ENCODE peak calls at places on chromosomes 5 and 9, in six cellular contexts. One of them, this sample, is unnamed.

GRCh38 chr5:6435356-6435755 is 13.3 kb upstream of the UBE2QL1 start:
- DNase-seq in GM23338: peak
- DNase-seq in stomach: no peak
- DNase-seq in H9: peak
- DNase-seq in tibial nerve: no peak
- DNase-seq in HFF-Myc: no peak
- DNase-seq in this sample: no peak

GRCh38 chr9:72575673-72576072 is 54.3 kb downstream of the TMC1 start:
- DNase-seq in GM23338: no peak
- DNase-seq in stomach: no peak
- DNase-seq in H9: no peak
- DNase-seq in tibial nerve: no peak
- DNase-seq in HFF-Myc: no peak
- DNase-seq in this sample: no peak

GRCh38 chr9:1233568-1233967 is 183.4 kb downstream of the DMRT2 start:
- DNase-seq in GM23338: no peak
- DNase-seq in stomach: no peak
- DNase-seq in H9: no peak
- DNase-seq in tibial nerve: peak
- DNase-seq in HFF-Myc: no peak
- DNase-seq in this sample: no peak

GRCh38 chr5:107669543-107670027 is 1.2 kb downstream of the EFNA5 start:
- DNase-seq in GM23338: peak
- DNase-seq in stomach: peak
- DNase-seq in H9: peak
- DNase-seq in tibial nerve: no peak
- DNase-seq in HFF-Myc: no peak
- DNase-seq in this sample: peak

GRCh38 chr9:131397100-131397790 is 3.4 kb downstream of the PRRC2B start:
- DNase-seq in GM23338: peak
- DNase-seq in stomach: peak
- DNase-seq in H9: peak
- DNase-seq in tibial nerve: no peak
- DNase-seq in HFF-Myc: no peak
- DNase-seq in this sample: no peak

GRCh38 chr5:174338204-174339010 is 292.9 kb downstream of the NSG2 start:
- DNase-seq in GM23338: no peak
- DNase-seq in stomach: no peak
- DNase-seq in H9: no peak
- DNase-seq in tibial nerve: no peak
- DNase-seq in HFF-Myc: no peak
- DNase-seq in this sample: no peak

GRCh38 chr5:148438911-148439310 is 55.2 kb downstream of the FBXO38 start:
- DNase-seq in GM23338: no peak
- DNase-seq in stomach: no peak
- DNase-seq in H9: no peak
- DNase-seq in tibial nerve: no peak
- DNase-seq in HFF-Myc: no peak
- DNase-seq in this sample: no peak

GRCh38 chr5:180639743-180640300 is 9.6 kb downstream of the FLT4 start:
- DNase-seq in GM23338: no peak
- DNase-seq in stomach: no peak
- DNase-seq in H9: peak
- DNase-seq in tibial nerve: no peak
- DNase-seq in HFF-Myc: no peak
- DNase-seq in this sample: no peak

GRCh38 chr9:89890326-89890980 is 285.6 kb downstream of the GADD45G start:
- DNase-seq in GM23338: no peak
- DNase-seq in stomach: no peak
- DNase-seq in H9: peak
- DNase-seq in tibial nerve: no peak
- DNase-seq in HFF-Myc: no peak
- DNase-seq in this sample: peak

GRCh38 chr9:7879551-7880245 is 80.1 kb upstream of the DMAC1 start:
- DNase-seq in GM23338: peak
- DNase-seq in stomach: no peak
- DNase-seq in H9: peak
- DNase-seq in tibial nerve: no peak
- DNase-seq in HFF-Myc: no peak
- DNase-seq in this sample: no peak

GRCh38 chr5:95543017-95543705 is 11.6 kb downstream of the SKIC3 start:
- DNase-seq in GM23338: no peak
- DNase-seq in stomach: no peak
- DNase-seq in H9: no peak
- DNase-seq in tibial nerve: no peak
- DNase-seq in HFF-Myc: no peak
- DNase-seq in this sample: no peak

GRCh38 chr9:18969095-18969494 is 63.9 kb downstream of the SAXO1 start:
- DNase-seq in GM23338: no peak
- DNase-seq in stomach: no peak
- DNase-seq in H9: no peak
- DNase-seq in tibial nerve: no peak
- DNase-seq in HFF-Myc: no peak
- DNase-seq in this sample: no peak

GRCh38 chr5:34474573-34475021 is 181.5 kb upstream of the RAI14 start:
- DNase-seq in GM23338: peak
- DNase-seq in stomach: no peak
- DNase-seq in H9: peak
- DNase-seq in tibial nerve: peak
- DNase-seq in HFF-Myc: no peak
- DNase-seq in this sample: no peak

GRCh38 chr5:121429761-121430160 is 421.9 kb upstream of the FTMT start:
- DNase-seq in GM23338: no peak
- DNase-seq in stomach: no peak
- DNase-seq in H9: no peak
- DNase-seq in tibial nerve: no peak
- DNase-seq in HFF-Myc: no peak
- DNase-seq in this sample: no peak

GRCh38 chr5:149452665-149453617 is 73.8 kb upstream of the IL17B start:
- DNase-seq in GM23338: peak
- DNase-seq in stomach: no peak
- DNase-seq in H9: peak
- DNase-seq in tibial nerve: no peak
- DNase-seq in HFF-Myc: no peak
- DNase-seq in this sample: peak

GRCh38 chr5:27706832-27707231 is 668.4 kb upstream of the CDH9 start:
- DNase-seq in GM23338: no peak
- DNase-seq in stomach: no peak
- DNase-seq in H9: no peak
- DNase-seq in tibial nerve: no peak
- DNase-seq in HFF-Myc: no peak
- DNase-seq in this sample: no peak

GRCh38 chr9:108673386-108673785 is 182.4 kb downstream of the ACTL7B start:
- DNase-seq in GM23338: no peak
- DNase-seq in stomach: no peak
- DNase-seq in H9: no peak
- DNase-seq in tibial nerve: no peak
- DNase-seq in HFF-Myc: no peak
- DNase-seq in this sample: no peak

DNA sequence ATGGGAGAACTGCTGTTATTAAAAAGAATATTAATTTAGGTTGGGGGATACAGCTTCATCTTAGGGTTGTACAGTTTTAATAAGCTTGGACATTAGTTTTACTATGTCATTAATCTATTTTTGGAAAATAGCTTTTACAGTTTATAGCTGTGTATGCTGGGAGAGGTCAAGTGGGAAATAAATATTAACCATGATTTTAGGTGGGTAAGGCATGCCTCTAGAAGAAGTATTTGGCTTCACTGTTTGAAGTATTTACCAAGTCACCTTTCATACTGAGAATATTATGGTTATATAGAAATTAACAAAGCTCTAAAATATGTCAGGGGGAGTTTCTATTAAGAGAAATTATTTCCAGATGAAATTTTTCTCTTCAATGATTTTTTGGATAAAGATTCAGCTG is 5.2 kb downstream of the C5orf22 start:
- DNase-seq in GM23338: no peak
- DNase-seq in stomach: no peak
- DNase-seq in H9: no peak
- DNase-seq in tibial nerve: no peak
- DNase-seq in HFF-Myc: no peak
- DNase-seq in this sample: no peak
- TF ChIP-seq CTCF in GM23338: no peak
- TF ChIP-seq CTCF in stomach: no peak
- TF ChIP-seq CTCF in H9: no peak
- TF ChIP-seq CTCF in tibial nerve: no peak
- TF ChIP-seq CTCF in HFF-Myc: no peak
- TF ChIP-seq CTCF in this sample: no peak

DNA sequence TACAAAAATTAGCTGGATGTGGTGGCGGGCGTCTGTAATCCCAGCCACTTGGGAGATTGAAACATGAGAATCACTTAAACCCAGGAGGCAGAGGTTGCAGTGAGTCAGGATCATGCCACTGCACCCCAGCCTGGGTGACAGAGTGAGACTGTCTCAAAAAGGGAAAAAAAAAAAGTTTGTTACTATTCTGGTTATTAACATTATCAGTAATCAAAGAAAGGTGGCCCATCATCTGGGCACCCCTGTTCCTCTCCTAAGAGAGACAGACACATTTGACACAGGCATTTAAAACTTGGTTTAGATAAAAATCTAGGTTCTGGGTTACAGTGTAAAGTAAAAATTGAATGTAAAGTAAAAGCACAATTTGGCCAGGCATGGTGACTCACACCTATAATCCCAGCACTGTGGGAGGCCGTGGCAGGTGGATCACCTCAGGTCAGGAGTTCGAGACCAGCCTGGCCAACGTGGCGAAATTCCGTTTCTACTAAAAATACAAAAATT is 16.9 kb upstream of the PHYHD1 start:
- DNase-seq in GM23338: no peak
- DNase-seq in stomach: no peak
- DNase-seq in H9: no peak
- DNase-seq in tibial nerve: no peak
- DNase-seq in HFF-Myc: no peak
- DNase-seq in this sample: no peak
- TF ChIP-seq CTCF in GM23338: no peak
- TF ChIP-seq CTCF in stomach: no peak
- TF ChIP-seq CTCF in H9: no peak
- TF ChIP-seq CTCF in tibial nerve: no peak
- TF ChIP-seq CTCF in HFF-Myc: no peak
- TF ChIP-seq CTCF in this sample: no peak

GRCh38 chr9:114047717-114048116 is 30.4 kb downstream of the AMBP start:
- DNase-seq in GM23338: peak
- DNase-seq in stomach: peak
- DNase-seq in H9: peak
- DNase-seq in tibial nerve: no peak
- DNase-seq in HFF-Myc: no peak
- DNase-seq in this sample: peak
- TF ChIP-seq CTCF in GM23338: peak
- TF ChIP-seq CTCF in stomach: peak
- TF ChIP-seq CTCF in H9: peak
- TF ChIP-seq CTCF in tibial nerve: no peak
- TF ChIP-seq CTCF in HFF-Myc: peak
- TF ChIP-seq CTCF in this sample: peak

GRCh38 chr5:69359699-69360098 is 9.6 kb downstream of the AK6 start:
- DNase-seq in GM23338: no peak
- DNase-seq in stomach: no peak
- DNase-seq in H9: no peak
- DNase-seq in tibial nerve: no peak
- DNase-seq in HFF-Myc: no peak
- DNase-seq in this sample: no peak

GRCh38 chr5:69364850-69365249 is 4.5 kb downstream of the AK6 start:
- DNase-seq in GM23338: no peak
- DNase-seq in stomach: no peak
- DNase-seq in H9: no peak
- DNase-seq in tibial nerve: no peak
- DNase-seq in HFF-Myc: no peak
- DNase-seq in this sample: no peak

GRCh38 chr5:69364414-69364813 is 4.9 kb downstream of the AK6 start:
- DNase-seq in GM23338: peak
- DNase-seq in stomach: no peak
- DNase-seq in H9: no peak
- DNase-seq in tibial nerve: no peak
- DNase-seq in HFF-Myc: no peak
- DNase-seq in this sample: no peak

GRCh38 chr5:69360442-69360841 is 8.9 kb downstream of the AK6 start:
- DNase-seq in GM23338: no peak
- DNase-seq in stomach: no peak
- DNase-seq in H9: no peak
- DNase-seq in tibial nerve: no peak
- DNase-seq in HFF-Myc: no peak
- DNase-seq in this sample: no peak
- TF ChIP-seq CTCF in GM23338: no peak
- TF ChIP-seq CTCF in stomach: no peak
- TF ChIP-seq CTCF in H9: no peak
- TF ChIP-seq CTCF in tibial nerve: no peak
- TF ChIP-seq CTCF in HFF-Myc: no peak
- TF ChIP-seq CTCF in this sample: no peak

GRCh38 chr9:113150670-113151591 is at the start of gene SLC31A2:
- DNase-seq in GM23338: peak
- DNase-seq in stomach: peak
- DNase-seq in H9: peak
- DNase-seq in tibial nerve: peak
- DNase-seq in HFF-Myc: peak
- DNase-seq in this sample: peak
- TF ChIP-seq CTCF in GM23338: peak
- TF ChIP-seq CTCF in stomach: peak
- TF ChIP-seq CTCF in H9: peak
- TF ChIP-seq CTCF in tibial nerve: peak
- TF ChIP-seq CTCF in HFF-Myc: peak
- TF ChIP-seq CTCF in this sample: peak

GRCh38 chr9:5644522-5644921 is 15.6 kb downstream of the RIC1 start:
- DNase-seq in GM23338: no peak
- DNase-seq in stomach: no peak
- DNase-seq in H9: no peak
- DNase-seq in tibial nerve: no peak
- DNase-seq in HFF-Myc: no peak
- DNase-seq in this sample: no peak

GRCh38 chr9:5643005-5643624 is 14.2 kb downstream of the RIC1 start:
- DNase-seq in GM23338: no peak
- DNase-seq in stomach: no peak
- DNase-seq in H9: no peak
- DNase-seq in tibial nerve: no peak
- DNase-seq in HFF-Myc: no peak
- DNase-seq in this sample: no peak

GRCh38 chr9:5639816-5640215 is 10.9 kb downstream of the RIC1 start:
- DNase-seq in GM23338: no peak
- DNase-seq in stomach: no peak
- DNase-seq in H9: no peak
- DNase-seq in tibial nerve: no peak
- DNase-seq in HFF-Myc: no peak
- DNase-seq in this sample: no peak

DNA sequence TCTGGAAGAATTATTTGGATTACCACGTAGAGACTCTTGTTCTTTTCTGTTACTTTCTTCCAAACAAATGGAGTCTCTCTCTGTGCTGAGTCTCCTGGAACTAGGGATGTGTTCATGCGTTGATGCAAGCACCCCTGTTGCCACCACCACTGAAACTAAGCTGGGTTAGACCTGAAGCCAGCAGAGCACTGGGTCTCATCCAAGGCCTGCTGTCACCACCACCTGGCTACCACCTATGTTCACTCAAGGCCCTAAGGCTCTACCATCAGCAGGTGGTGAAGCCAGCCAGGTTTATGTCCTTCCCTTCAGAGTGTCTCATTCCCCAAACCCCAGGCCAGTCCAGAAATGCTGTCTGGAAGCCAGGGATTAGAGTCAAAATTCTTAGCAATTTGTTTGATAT is 13.3 kb downstream of the RIC1 start:
- DNase-seq in GM23338: no peak
- DNase-seq in stomach: no peak
- DNase-seq in H9: no peak
- DNase-seq in tibial nerve: no peak
- DNase-seq in HFF-Myc: no peak
- DNase-seq in this sample: no peak
- TF ChIP-seq CTCF in GM23338: no peak
- TF ChIP-seq CTCF in stomach: no peak
- TF ChIP-seq CTCF in H9: no peak
- TF ChIP-seq CTCF in tibial nerve: no peak
- TF ChIP-seq CTCF in HFF-Myc: no peak
- TF ChIP-seq CTCF in this sample: no peak

This sample was measured in osteocyte.